ENCODE peak calls at places on chromosomes 12 and 14, in seven cellular contexts. One of them, this sample, is unnamed.

GRCh38 chr12:122891661-122892525 is 4.0 kb downstream of the VPS37B start:
- DNase-seq in A549: no peak
- DNase-seq in thoracic aorta: no peak
- DNase-seq in IMR-90: peak
- DNase-seq in GM12878: no peak
- DNase-seq in AG04450: no peak
- DNase-seq in cardiac muscle cell: peak
- DNase-seq in this sample: peak

GRCh38 chr12:116939734-116940133 is 29.0 kb downstream of the FBXW8 start:
- DNase-seq in thoracic aorta: no peak
- DNase-seq in A549: no peak
- DNase-seq in AG04450: no peak
- DNase-seq in cardiac muscle cell: no peak
- DNase-seq in GM12878: no peak
- DNase-seq in IMR-90: no peak
- DNase-seq in this sample: no peak

GRCh38 chr12:48192861-48193260 is 9.4 kb downstream of the CCDC184 start:
- DNase-seq in IMR-90: no peak
- DNase-seq in AG04450: no peak
- DNase-seq in A549: no peak
- DNase-seq in cardiac muscle cell: no peak
- DNase-seq in thoracic aorta: no peak
- DNase-seq in GM12878: no peak
- DNase-seq in this sample: no peak

GRCh38 chr12:27332407-27333310 is at the start of gene BMAL2:
- DNase-seq in A549: peak
- DNase-seq in cardiac muscle cell: peak
- DNase-seq in thoracic aorta: no peak
- DNase-seq in GM12878: no peak
- DNase-seq in AG04450: no peak
- DNase-seq in IMR-90: peak
- DNase-seq in this sample: peak

GRCh38 chr14:64184103-64184729 is 110.0 kb downstream of the ESR2 start:
- DNase-seq in AG04450: no peak
- DNase-seq in thoracic aorta: no peak
- DNase-seq in GM12878: no peak
- DNase-seq in A549: no peak
- DNase-seq in cardiac muscle cell: no peak
- DNase-seq in IMR-90: no peak
- DNase-seq in this sample: no peak

GRCh38 chr12:109910254-109910968 is 10.3 kb downstream of the TCHP start:
- DNase-seq in A549: no peak
- DNase-seq in thoracic aorta: no peak
- DNase-seq in cardiac muscle cell: no peak
- DNase-seq in IMR-90: no peak
- DNase-seq in AG04450: no peak
- DNase-seq in GM12878: no peak
- DNase-seq in this sample: no peak

GRCh38 chr12:42360747-42361403 is 34.9 kb downstream of the PPHLN1 start:
- DNase-seq in AG04450: no peak
- DNase-seq in IMR-90: peak
- DNase-seq in thoracic aorta: no peak
- DNase-seq in GM12878: no peak
- DNase-seq in A549: no peak
- DNase-seq in cardiac muscle cell: peak
- DNase-seq in this sample: peak

GRCh38 chr12:65208125-65208524 is 38.7 kb downstream of the LEMD3 start:
- DNase-seq in IMR-90: no peak
- DNase-seq in thoracic aorta: no peak
- DNase-seq in AG04450: no peak
- DNase-seq in GM12878: no peak
- DNase-seq in cardiac muscle cell: no peak
- DNase-seq in A549: no peak
- DNase-seq in this sample: no peak

GRCh38 chr12:9740109-9740750 is 7.3 kb upstream of the CLECL1 start:
- DNase-seq in cardiac muscle cell: no peak
- DNase-seq in A549: no peak
- DNase-seq in IMR-90: no peak
- DNase-seq in GM12878: no peak
- DNase-seq in AG04450: no peak
- DNase-seq in thoracic aorta: no peak
- DNase-seq in this sample: no peak

GRCh38 chr12:70560671-70561070 is 76.6 kb downstream of the PTPRB start:
- DNase-seq in IMR-90: no peak
- DNase-seq in GM12878: no peak
- DNase-seq in cardiac muscle cell: no peak
- DNase-seq in A549: no peak
- DNase-seq in thoracic aorta: no peak
- DNase-seq in AG04450: no peak
- DNase-seq in this sample: no peak

GRCh38 chr12:127943481-127944210 is 323.3 kb upstream of the TMEM132C start:
- DNase-seq in AG04450: no peak
- DNase-seq in thoracic aorta: no peak
- DNase-seq in GM12878: no peak
- DNase-seq in IMR-90: no peak
- DNase-seq in A549: no peak
- DNase-seq in cardiac muscle cell: no peak
- DNase-seq in this sample: no peak

GRCh38 chr14:36971263-36971855 is 201.0 kb downstream of the SLC25A21 start:
- DNase-seq in thoracic aorta: no peak
- DNase-seq in A549: no peak
- DNase-seq in cardiac muscle cell: no peak
- DNase-seq in AG04450: no peak
- DNase-seq in IMR-90: no peak
- DNase-seq in GM12878: no peak
- DNase-seq in this sample: no peak

GRCh38 chr12:54139030-54139429 is 49.8 kb downstream of the SMUG1 start:
- DNase-seq in GM12878: no peak
- DNase-seq in AG04450: no peak
- DNase-seq in A549: no peak
- DNase-seq in thoracic aorta: no peak
- DNase-seq in cardiac muscle cell: no peak
- DNase-seq in IMR-90: no peak
- DNase-seq in this sample: no peak

GRCh38 chr12:128323526-128323925 is 56.6 kb downstream of the TMEM132C start:
- DNase-seq in A549: no peak
- DNase-seq in GM12878: no peak
- DNase-seq in IMR-90: no peak
- DNase-seq in cardiac muscle cell: no peak
- DNase-seq in AG04450: no peak
- DNase-seq in thoracic aorta: no peak
- DNase-seq in this sample: no peak

GRCh38 chr12:52279683-52280318 is 5.4 kb downstream of the KRT86 start:
- DNase-seq in AG04450: no peak
- DNase-seq in cardiac muscle cell: peak
- DNase-seq in A549: peak
- DNase-seq in IMR-90: peak
- DNase-seq in GM12878: no peak
- DNase-seq in thoracic aorta: no peak
- DNase-seq in this sample: no peak

GRCh38 chr12:104137175-104137901 is 672 bp downstream of the NFYB start:
- DNase-seq in A549: peak
- DNase-seq in IMR-90: peak
- DNase-seq in cardiac muscle cell: peak
- DNase-seq in GM12878: peak
- DNase-seq in thoracic aorta: no peak
- DNase-seq in AG04450: peak
- DNase-seq in this sample: peak

DNA sequence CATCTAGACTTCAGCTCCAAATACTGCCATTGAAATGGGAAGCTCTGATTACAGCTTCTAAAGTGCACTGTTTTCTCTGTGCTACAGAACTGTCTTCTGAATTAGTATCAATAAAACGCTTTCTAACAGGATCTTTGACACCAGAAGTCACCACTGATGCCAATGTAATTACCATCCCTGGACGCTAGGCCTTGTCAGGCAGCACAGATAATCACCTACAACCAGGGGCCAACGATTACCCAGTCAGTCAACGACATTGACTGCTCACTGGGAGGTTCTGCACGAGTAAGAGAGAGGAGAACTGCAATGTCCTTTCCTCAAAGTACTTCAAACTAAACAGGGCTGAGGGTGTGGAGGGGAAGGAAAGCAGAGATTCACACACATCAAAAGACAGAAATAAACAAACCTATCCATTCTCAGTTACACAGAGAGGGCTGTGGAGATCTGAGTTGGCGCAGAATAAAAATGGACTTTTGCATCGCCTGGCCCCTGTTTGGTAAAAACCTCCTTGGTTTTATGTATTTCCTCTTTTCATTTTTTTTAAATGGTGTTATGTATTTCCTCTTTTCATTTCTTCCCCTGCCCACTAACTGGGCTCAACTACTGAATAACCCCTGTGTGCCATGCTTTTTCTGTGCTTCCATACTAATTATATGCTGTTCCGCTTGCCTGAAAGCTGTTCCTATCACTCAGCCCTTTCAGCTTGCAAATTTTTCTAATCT is 492.2 kb downstream of the APAF1 start:
- DNase-seq in IMR-90: no peak
- DNase-seq in thoracic aorta: no peak
- DNase-seq in GM12878: no peak
- DNase-seq in cardiac muscle cell: no peak
- DNase-seq in A549: no peak
- DNase-seq in AG04450: no peak
- DNase-seq in this sample: no peak
- H3K27ac ChIP-seq in IMR-90: no peak
- H3K27ac ChIP-seq in thoracic aorta: no peak
- H3K27ac ChIP-seq in GM12878: no peak
- H3K27ac ChIP-seq in cardiac muscle cell: no peak
- H3K27ac ChIP-seq in A549: no peak
- H3K27ac ChIP-seq in AG04450: no peak
- H3K27ac ChIP-seq in this sample: no peak

DNA sequence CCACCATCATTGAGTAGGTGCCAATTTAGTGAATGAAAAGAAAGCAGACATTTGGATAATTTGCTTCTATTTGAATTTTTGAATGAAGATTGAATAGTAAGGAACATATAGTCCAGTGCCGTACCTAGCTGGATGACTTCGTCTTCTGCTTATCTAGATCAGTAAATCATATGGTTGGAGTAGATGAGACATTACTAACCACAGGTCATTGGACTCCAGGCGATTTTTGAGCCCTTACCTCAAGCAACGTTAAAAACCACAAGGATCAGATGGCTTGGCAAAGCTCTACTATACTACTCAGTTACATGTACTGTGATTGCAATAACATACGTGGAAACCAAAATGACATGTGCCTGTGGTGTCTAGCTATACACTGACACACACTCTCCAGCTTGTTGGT is 1.7 kb upstream of the SPATS2 start:
- DNase-seq in IMR-90: peak
- DNase-seq in cardiac muscle cell: peak
- DNase-seq in thoracic aorta: no peak
- DNase-seq in AG04450: no peak
- DNase-seq in A549: no peak
- DNase-seq in GM12878: no peak
- DNase-seq in this sample: no peak
- H3K27ac ChIP-seq in IMR-90: no peak
- H3K27ac ChIP-seq in cardiac muscle cell: no peak
- H3K27ac ChIP-seq in thoracic aorta: no peak
- H3K27ac ChIP-seq in AG04450: no peak
- H3K27ac ChIP-seq in A549: peak
- H3K27ac ChIP-seq in GM12878: no peak
- H3K27ac ChIP-seq in this sample: no peak

GRCh38 chr12:49875115-49875720 is 28.5 kb downstream of the FAIM2 start:
- DNase-seq in IMR-90: no peak
- DNase-seq in GM12878: no peak
- DNase-seq in thoracic aorta: no peak
- DNase-seq in A549: no peak
- DNase-seq in AG04450: no peak
- DNase-seq in cardiac muscle cell: no peak
- DNase-seq in this sample: no peak
- H3K27ac ChIP-seq in IMR-90: no peak
- H3K27ac ChIP-seq in GM12878: no peak
- H3K27ac ChIP-seq in thoracic aorta: no peak
- H3K27ac ChIP-seq in A549: no peak
- H3K27ac ChIP-seq in AG04450: no peak
- H3K27ac ChIP-seq in cardiac muscle cell: no peak
- H3K27ac ChIP-seq in this sample: no peak

DNA sequence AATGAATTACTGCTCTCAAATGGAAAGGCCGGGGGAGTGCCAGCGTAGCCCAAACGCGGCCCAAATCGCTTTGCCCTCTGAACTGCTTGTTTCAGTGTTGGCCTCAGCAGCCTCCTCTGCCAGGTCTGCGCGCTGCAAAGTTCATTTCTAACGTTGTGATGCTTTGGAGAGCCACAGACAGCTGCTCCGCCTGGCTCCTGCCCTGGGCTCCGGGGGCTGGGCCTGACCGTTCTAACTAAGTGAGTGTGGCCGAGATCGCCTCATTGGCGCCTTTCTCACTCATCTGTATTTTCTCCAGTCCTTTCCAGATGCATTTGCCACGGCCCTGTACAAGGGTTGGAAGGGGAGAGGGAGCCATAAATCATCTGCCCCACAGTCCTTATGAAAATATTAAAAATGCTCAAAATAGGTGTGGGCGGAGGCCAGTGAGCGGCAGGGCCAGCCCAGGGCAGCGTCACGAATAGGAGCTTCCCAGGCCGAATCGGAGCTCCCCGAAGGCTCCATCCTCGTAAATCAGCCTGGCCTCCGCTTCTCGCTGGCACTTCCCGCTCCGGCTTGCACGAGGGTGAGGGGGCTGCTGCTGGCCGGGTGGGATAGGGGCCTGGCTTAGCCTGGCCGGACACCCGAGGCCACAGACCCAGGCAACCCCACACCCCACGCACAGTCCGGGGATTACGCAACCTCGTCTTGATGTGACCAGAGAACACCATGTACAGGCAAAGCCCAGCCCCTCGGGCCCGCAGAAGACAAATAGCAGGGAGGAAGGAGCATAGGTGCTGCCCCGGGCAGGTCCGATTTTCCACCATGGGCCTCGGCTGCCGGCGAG is 196.6 kb upstream of the DIO3 start:
- DNase-seq in GM12878: no peak
- DNase-seq in cardiac muscle cell: no peak
- DNase-seq in IMR-90: no peak
- DNase-seq in AG04450: no peak
- DNase-seq in A549: no peak
- DNase-seq in thoracic aorta: peak
- DNase-seq in this sample: no peak
- H3K27ac ChIP-seq in GM12878: no peak
- H3K27ac ChIP-seq in cardiac muscle cell: no peak
- H3K27ac ChIP-seq in IMR-90: no peak
- H3K27ac ChIP-seq in AG04450: no peak
- H3K27ac ChIP-seq in A549: no peak
- H3K27ac ChIP-seq in thoracic aorta: peak
- H3K27ac ChIP-seq in this sample: no peak

DNA sequence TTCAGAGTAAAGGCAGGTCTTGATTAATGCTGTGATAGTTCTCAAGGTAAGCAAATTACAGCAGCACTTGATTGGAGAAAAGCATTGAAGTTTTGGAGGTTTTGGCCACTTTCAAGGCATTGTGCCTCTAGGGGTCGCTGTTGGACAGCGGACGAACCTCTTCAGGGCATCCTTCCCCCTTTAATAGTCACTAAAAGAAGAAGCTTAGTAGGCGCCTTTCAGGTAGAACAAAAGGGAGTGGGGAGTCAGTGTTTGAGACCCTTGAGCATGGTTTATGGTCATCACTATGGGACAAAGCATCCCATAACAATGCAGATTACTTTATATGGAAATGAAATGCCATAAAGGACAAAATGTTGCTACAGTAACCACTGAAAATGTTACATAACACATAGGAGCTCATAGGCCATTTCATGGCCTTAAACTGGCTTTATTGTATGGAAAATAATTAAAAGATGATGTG is 199.5 kb upstream of the DCN start:
- DNase-seq in IMR-90: peak
- DNase-seq in thoracic aorta: peak
- DNase-seq in A549: peak
- DNase-seq in cardiac muscle cell: peak
- DNase-seq in AG04450: peak
- DNase-seq in GM12878: peak
- DNase-seq in this sample: peak
- H3K27ac ChIP-seq in IMR-90: peak
- H3K27ac ChIP-seq in thoracic aorta: no peak
- H3K27ac ChIP-seq in A549: peak
- H3K27ac ChIP-seq in cardiac muscle cell: peak
- H3K27ac ChIP-seq in AG04450: no peak
- H3K27ac ChIP-seq in GM12878: peak
- H3K27ac ChIP-seq in this sample: no peak